ENCODE peak calls at places on chromosomes 4 and X, in five cellular contexts. O is fibroblast of lung; F is foreskin fibroblast; S is activated CD8-positive, alpha-beta T cell treated with anti-CD3 and anti-CD28 coated beads, Interleukin-2, amount 10 ng/mL, durations not matched to agents 7 days and 5 days; P is activated CD4-positive, alpha-beta memory T cell treated with anti-CD3 and anti-CD28 coated beads, Interleukin-2, amount 10 ng/mL, durations not matched to agents 7 days and 5 days. L is an unnamed sample.

GRCh38 chr4:59818656-59819055 is 1381.5 kb upstream of the ADGRL3 start:
- DNase-seq in O (peak), F (no peak), S (peak), P (no peak), L (peak)

GRCh38 chrX:47581731-47582647 is at the start of gene TIMP1:
- DNase-seq in O (peak), F (peak), S (peak), P (peak), L (peak)

GRCh38 chr4:125522992-125523391 is 208.2 kb downstream of the FAT4 start:
- DNase-seq in O (no peak), F (no peak), S (no peak), P (no peak), L (no peak)

GRCh38 chr4:172601195-172601594 is 567.4 kb upstream of the GALNT7 start:
- DNase-seq in O (no peak), F (no peak), S (no peak), P (no peak), L (no peak)

GRCh38 chr4:173005912-173006633 is 162.5 kb upstream of the GALNT7 start:
- DNase-seq in O (no peak), F (peak), S (no peak), P (no peak), L (peak)

GRCh38 chr4:151055539-151055938 is 40.5 kb upstream of the LRBA start:
- DNase-seq in O (no peak), F (no peak), S (no peak), P (no peak), L (no peak)

GRCh38 chr4:8922481-8922880 is 50.8 kb upstream of the HMX1 start:
- DNase-seq in O (no peak), F (no peak), S (no peak), P (peak), L (no peak)

GRCh38 chrX:150565551-150565950 is 2.9 kb upstream of the MTM1 start:
- DNase-seq in O (no peak), F (no peak), S (no peak), P (no peak), L (no peak)

GRCh38 chr4:108396900-108397299 is 223.5 kb upstream of the RPL34 start:
- DNase-seq in O (no peak), F (no peak), S (no peak), P (no peak), L (no peak)

GRCh38 chr4:155809835-155810234 is 51.0 kb downstream of the GUCY1B1 start:
- DNase-seq in O (peak), F (peak), S (peak), P (no peak), L (peak)

GRCh38 chrX:107355533-107355932 is 93.9 kb upstream of the FRMPD3 start:
- DNase-seq in O (no peak), F (no peak), S (no peak), P (no peak), L (no peak)

GRCh38 chr4:14906805-14907204 is 95.5 kb upstream of the CPEB2 start:
- DNase-seq in O (peak), F (no peak), S (no peak), P (no peak), L (peak)

GRCh38 chrX:7412840-7413239 is 264.9 kb upstream of the PUDP start:
- DNase-seq in O (no peak), F (no peak), S (no peak), P (no peak), L (no peak)

GRCh38 chr4:27100713-27101112 is 240.1 kb downstream of the STIM2 start:
- DNase-seq in O (peak), F (no peak), S (no peak), P (no peak), L (no peak)

GRCh38 chr4:22483551-22483981 is 32.3 kb downstream of the ADGRA3 start:
- DNase-seq in O (peak), F (peak), S (no peak), P (no peak), L (no peak)

GRCh38 chr4:56370377-56370776 is 16.9 kb downstream of the AASDH start:
- DNase-seq in O (no peak), F (no peak), S (no peak), P (no peak), L (no peak)

GRCh38 chr4:25113915-25114904 is 46.0 kb downstream of the SEPSECS start:
- DNase-seq in O (peak), F (peak), S (no peak), P (no peak), L (peak)

GRCh38 chr4:153296424-153296823 is 48.1 kb upstream of the MND1 start:
- DNase-seq in O (peak), F (peak), S (no peak), P (no peak), L (peak)

GRCh38 chr4:7003879-7004240 is 39.3 kb upstream of the TADA2B start:
- DNase-seq in O (no peak), F (no peak), S (no peak), P (no peak), L (no peak)

GRCh38 chr4:149031399-149031798 is 589.2 kb upstream of the NR3C2 start:
- DNase-seq in O (peak), F (peak), S (no peak), P (no peak), L (peak)

GRCh38 chrX:53224860-53225797 is at the start of gene KDM5C:
- DNase-seq in O (peak), F (peak), S (peak), P (peak), L (peak)

GRCh38 chr4:5757954-5758353 is 47.0 kb downstream of the EVC start:
- DNase-seq in O (no peak), F (no peak), S (no peak), P (peak), L (no peak)

GRCh38 chr4:36290641-36291040 is 9.2 kb downstream of the DTHD1 start:
- DNase-seq in O (no peak), F (no peak), S (no peak), P (no peak), L (no peak)

GRCh38 chr4:164509951-164510350 is 244.0 kb upstream of the SMIM31 start:
- DNase-seq in O (peak), F (no peak), S (no peak), P (no peak), L (no peak)

GRCh38 chr4:53591372-53591892 is at the start of gene LNX1:
- DNase-seq in O (no peak), F (no peak), S (no peak), P (no peak), L (no peak)

GRCh38 chr4:72366601-72367000 is 202.4 kb downstream of the ADAMTS3 start:
- DNase-seq in O (no peak), F (peak), S (no peak), P (no peak), L (no peak)

GRCh38 chr4:5971077-5971447 is 47.2 kb downstream of the C4orf50 start:
- DNase-seq in O (no peak), F (no peak), S (no peak), P (no peak), L (no peak)

L was measured in myocyte.